ENCODE peak calls at places on chromosomes 7 and 10, in six cellular contexts. B is GM23248, Z is dorsolateral prefrontal cortex, Q is aorta, J is BJ, L is AG04450. Y is an unnamed sample. For H3K27me3, the result is how much of the 10 kb centered on the place peaks cover.

GRCh38 chr10:129511086-129511485 is 44.0 kb downstream of the MGMT start:
- DNase-seq in L (no peak), Q (no peak), B (no peak), Z (no peak), J (no peak), Y (no peak)

GRCh38 chr7:129948877-129949291 is 3.9 kb downstream of the UBE2H start:
- DNase-seq in B (peak), Z (peak), Q (peak), J (peak), L (peak), Y (peak)

GRCh38 chr10:122911889-122912484 is 1.6 kb downstream of the FAM24A start:
- DNase-seq in B (peak), Q (no peak), Z (no peak), L (no peak), J (no peak), Y (no peak)

GRCh38 chr10:99958287-99958686 is 51.5 kb downstream of the DNMBP start:
- DNase-seq in J (peak), L (no peak), B (peak), Q (no peak), Z (no peak), Y (no peak)

GRCh38 chr7:23654508-23654907 is 25.5 kb upstream of the FAM221A start:
- DNase-seq in Q (no peak), Z (no peak), J (no peak), B (peak), L (no peak), Y (no peak)

GRCh38 chr7:135716677-135717238 is 11.2 kb downstream of the SLC13A4 start:
- DNase-seq in L (peak), Z (no peak), B (peak), Q (no peak), J (peak), Y (no peak)

GRCh38 chr7:22597845-22598244 is 97.9 kb upstream of the STEAP1B start:
- DNase-seq in Z (no peak), L (no peak), J (no peak), Q (no peak), B (peak), Y (no peak)

GRCh38 chr7:26664735-26665420 is 199.5 kb downstream of the SKAP2 start:
- DNase-seq in Q (no peak), J (no peak), Z (no peak), L (no peak), B (peak), Y (no peak)

GRCh38 chr10:14621037-14621436 is 153.7 kb downstream of the FAM107B start:
- DNase-seq in B (no peak), Q (no peak), Z (no peak), L (no peak), J (no peak), Y (no peak)

GRCh38 chr7:24755541-24756416 is 1.5 kb downstream of the GSDME start:
- DNase-seq in Q (no peak), B (peak), L (peak), J (no peak), Z (no peak), Y (no peak)

GRCh38 chr7:104328308-104328969 is at the start of gene LHFPL3:
- DNase-seq in J (no peak), Z (peak), L (no peak), B (peak), Q (peak), Y (no peak)

GRCh38 chr7:138814806-138815332 is 16.9 kb upstream of the ATP6V0A4 start:
- DNase-seq in Q (no peak), J (no peak), L (no peak), Z (no peak), B (no peak), Y (no peak)

GRCh38 chr10:114683162-114683561 is 25.1 kb upstream of the ABLIM1 start:
- DNase-seq in B (no peak), Z (no peak), Q (no peak), L (no peak), J (no peak), Y (no peak)

GRCh38 chr10:104492349-104492940 is 138.8 kb downstream of the CFAP58 start:
- DNase-seq in Z (no peak), L (no peak), Q (no peak), B (peak), J (peak), Y (no peak)

GRCh38 chr7:43211276-43211675 is 98.8 kb downstream of the HECW1 start:
- DNase-seq in Z (no peak), B (peak), L (no peak), Q (no peak), J (no peak), Y (no peak)

GRCh38 chr7:123131140-123131539 is 68.6 kb downstream of the SLC13A1 start:
- DNase-seq in L (no peak), J (no peak), Z (no peak), Q (no peak), B (no peak), Y (no peak)

GRCh38 chr7:85830982-85831381 is 644.1 kb upstream of the SEMA3D start:
- DNase-seq in Z (no peak), L (no peak), J (no peak), B (no peak), Q (no peak), Y (no peak)

GRCh38 chr10:95790982-95791381 is 35.0 kb downstream of the ENTPD1 start:
- DNase-seq in Q (no peak), B (no peak), J (no peak), Z (no peak), L (no peak), Y (no peak)

GRCh38 chr7:149625947-149626392 is 128.4 kb upstream of the ZNF746 start:
- DNase-seq in L (no peak), Z (no peak), B (no peak), J (peak), Q (no peak), Y (no peak)

GRCh38 chr7:73833251-73833919 is 2.6 kb downstream of the CLDN4 start:
- DNase-seq in Q (no peak), J (no peak), L (no peak), Z (no peak), B (no peak), Y (no peak)

GRCh38 chr10:110644598-110645462 is 694 bp downstream of the RBM20 start:
- DNase-seq in Q (no peak), Z (no peak), J (no peak), L (no peak), B (no peak), Y (no peak)

GRCh38 chr10:117160567-117160966 is 22.5 kb upstream of the VAX1 start:
- DNase-seq in Q (no peak), L (no peak), J (no peak), B (no peak), Z (no peak), Y (no peak)
- H3K27me3 ChIP-seq in Q (under half), L (half or more), J (under half), B (half or more), Z (half or more), Y (half or more)

GRCh38 chr7:157516311-157516710 is 179.5 kb downstream of the DNAJB6 start:
- DNase-seq in B (no peak), Z (no peak), L (no peak), J (no peak), Q (peak), Y (no peak)

GRCh38 chr7:157516911-157517781 is 180.3 kb downstream of the DNAJB6 start:
- DNase-seq in J (no peak), L (no peak), Z (no peak), B (no peak), Q (peak), Y (no peak)

GRCh38 chr7:157519246-157519645 is 182.4 kb downstream of the DNAJB6 start:
- DNase-seq in Q (peak), Z (no peak), L (no peak), J (no peak), B (no peak), Y (no peak)

GRCh38 chr7:157518514-157519175 is 181.8 kb downstream of the DNAJB6 start:
- DNase-seq in Q (peak), Z (no peak), L (no peak), B (no peak), J (no peak), Y (no peak)

GRCh38 chr7:157517782-157518513 is 181.1 kb downstream of the DNAJB6 start:
- DNase-seq in J (no peak), Q (peak), Z (no peak), L (no peak), B (no peak), Y (no peak)
- H3K27me3 ChIP-seq in J (under half), Q (under half), Z (under half), L (under half), B (under half), Y (under half)

DNA sequence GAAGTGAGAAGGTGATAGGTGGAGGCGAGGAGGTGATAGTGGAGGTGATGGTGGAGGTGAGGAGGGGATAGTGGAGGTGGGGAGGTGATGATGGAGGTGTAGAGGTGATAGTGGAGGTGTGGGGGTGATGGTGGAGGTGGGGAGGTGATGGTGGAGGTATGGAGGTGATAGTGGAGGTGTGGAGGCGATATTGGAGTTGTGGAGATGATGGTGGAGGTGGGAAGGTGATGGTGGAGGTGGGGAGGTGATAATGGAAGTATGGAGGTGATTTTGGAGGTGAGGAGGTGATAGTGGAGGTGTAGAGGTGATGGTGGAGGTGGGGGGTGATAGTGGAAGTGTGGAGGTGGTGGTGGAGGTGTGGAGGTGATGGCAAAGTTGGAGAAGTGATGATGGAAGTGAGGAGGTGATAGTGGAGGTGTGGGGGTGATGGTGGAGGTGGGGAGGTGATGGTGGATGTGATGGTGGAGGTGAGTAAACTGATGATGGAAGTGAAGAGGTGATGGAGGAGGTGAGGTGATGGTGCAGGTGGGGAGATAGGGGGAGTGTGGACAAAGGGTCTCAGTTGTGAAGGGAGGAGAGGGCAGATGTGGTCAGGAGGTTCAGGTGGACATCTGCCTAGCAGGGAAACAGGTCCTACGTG is 36.6 kb downstream of the ADCY1 start:
- DNase-seq in B (no peak), Z (no peak), J (no peak), Q (peak), L (no peak), Y (no peak)
- H3K27me3 ChIP-seq in B (under half), Z (under half), J (under half), Q (under half), L (under half), Y (under half)

DNA sequence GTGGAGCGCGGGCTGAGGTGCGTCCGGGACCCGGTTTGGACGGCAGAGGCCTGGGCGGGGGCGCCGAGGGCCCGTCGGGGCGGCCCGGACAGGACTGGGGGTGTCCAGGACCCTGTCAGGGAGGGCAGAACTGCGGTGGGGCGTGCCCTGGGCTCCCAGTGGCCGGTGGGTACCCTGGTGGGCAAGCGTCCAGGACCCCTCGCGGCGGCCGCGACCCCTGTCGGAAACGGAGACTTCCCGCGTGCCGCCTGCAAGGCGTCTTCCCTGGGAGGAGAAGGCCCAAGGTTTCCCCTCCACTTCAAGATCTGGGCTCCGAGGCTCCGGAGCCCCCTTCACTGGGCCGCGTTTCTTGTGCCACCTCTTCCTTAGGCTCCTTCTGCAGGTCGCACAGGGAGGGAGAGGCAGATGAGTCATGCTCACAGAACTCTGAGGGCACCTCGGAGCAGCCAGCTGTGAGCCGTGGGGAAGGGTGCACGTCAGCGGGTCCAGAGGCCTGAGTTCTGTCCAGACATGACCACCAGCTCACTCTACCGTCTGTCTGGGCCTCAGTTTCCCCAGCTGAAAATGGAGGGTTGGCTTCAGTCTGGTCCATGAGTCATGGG is 536 bp downstream of the ALOX5 start:
- DNase-seq in Q (no peak), L (no peak), J (no peak), Z (no peak), B (peak), Y (no peak)
- H3K27me3 ChIP-seq in Q (under half), L (under half), J (under half), Z (under half), B (half or more), Y (under half)

DNA sequence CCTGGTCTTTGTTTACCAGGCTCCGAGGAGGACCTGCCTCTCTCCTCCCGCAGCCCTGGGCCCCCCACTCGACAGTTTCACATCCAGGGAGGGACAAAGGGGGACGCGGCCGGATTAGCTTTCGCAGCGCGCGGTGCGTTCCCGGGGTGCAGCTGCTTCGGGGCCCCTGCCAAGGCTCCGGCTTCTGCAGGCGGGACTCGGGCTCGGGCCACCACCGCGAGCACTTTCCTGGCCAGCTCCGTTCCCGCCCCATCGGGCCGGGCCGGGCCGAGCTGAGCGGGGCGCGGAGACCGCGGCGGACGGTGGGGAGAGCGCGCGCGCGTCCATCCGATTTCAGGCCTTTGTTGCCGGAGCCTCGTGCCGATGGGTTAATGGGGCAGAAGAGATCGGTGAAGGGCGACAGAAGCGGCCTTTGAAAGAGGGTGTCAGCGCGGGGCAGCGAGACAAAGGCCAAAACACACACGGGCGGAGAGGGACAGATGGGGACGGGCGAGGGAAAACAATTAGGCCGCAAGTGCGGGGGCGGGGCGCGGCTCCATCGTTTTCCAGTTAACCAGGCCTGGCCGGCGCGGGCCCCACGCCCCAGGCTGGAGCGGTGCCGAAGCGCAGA is 8.5 kb upstream of the UNCX start:
- DNase-seq in Q (no peak), Z (no peak), L (no peak), J (no peak), B (peak), Y (no peak)
- H3K27me3 ChIP-seq in Q (under half), Z (half or more), L (half or more), J (half or more), B (half or more), Y (half or more)

DNA sequence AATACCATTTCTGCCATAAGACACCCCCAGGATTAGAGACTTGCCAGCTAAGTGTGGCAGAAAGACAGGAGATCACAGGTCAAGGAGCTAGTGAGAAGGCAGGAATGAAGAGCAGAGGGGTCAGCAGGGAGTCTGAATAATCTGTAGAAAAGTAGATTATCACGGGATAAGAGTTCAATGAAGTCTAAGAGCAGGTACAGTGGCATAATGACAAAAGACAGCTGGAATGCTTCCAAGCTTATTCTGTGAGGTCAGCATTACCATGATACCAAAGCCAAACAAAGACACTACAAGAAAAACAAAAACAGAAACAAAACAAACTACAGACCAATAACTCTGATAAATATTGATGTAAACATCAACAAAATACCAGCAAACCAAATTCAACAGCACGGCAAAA is 20.8 kb downstream of the PILRA start:
- DNase-seq in Q (no peak), L (no peak), B (no peak), Z (no peak), J (no peak), Y (no peak)
- H3K27me3 ChIP-seq in Q (under half), L (half or more), B (under half), Z (under half), J (under half), Y (under half)

DNA sequence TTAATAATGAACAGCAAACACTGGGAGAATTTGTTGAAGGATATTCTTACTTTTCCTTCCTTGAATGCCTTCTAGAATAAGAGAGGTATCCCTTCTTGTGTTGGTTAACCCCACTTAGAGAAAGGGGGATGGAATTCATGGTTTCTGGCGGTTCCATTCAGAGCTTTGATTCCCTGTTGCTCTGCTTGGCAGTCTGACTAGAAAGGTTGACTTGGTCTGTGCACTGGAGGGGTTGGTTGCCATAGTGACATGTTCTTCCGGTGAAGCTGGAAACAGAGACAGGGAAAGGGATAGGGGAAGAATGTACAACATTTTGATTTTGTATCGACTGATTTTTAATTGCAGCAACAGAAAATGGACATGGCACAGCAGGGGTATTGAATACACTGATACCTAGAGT is 2.5 kb downstream of the TMEM178B start:
- DNase-seq in J (no peak), B (no peak), Q (no peak), Z (no peak), L (no peak), Y (no peak)
- H3K27me3 ChIP-seq in J (under half), B (under half), Q (under half), Z (under half), L (under half), Y (half or more)

DNA sequence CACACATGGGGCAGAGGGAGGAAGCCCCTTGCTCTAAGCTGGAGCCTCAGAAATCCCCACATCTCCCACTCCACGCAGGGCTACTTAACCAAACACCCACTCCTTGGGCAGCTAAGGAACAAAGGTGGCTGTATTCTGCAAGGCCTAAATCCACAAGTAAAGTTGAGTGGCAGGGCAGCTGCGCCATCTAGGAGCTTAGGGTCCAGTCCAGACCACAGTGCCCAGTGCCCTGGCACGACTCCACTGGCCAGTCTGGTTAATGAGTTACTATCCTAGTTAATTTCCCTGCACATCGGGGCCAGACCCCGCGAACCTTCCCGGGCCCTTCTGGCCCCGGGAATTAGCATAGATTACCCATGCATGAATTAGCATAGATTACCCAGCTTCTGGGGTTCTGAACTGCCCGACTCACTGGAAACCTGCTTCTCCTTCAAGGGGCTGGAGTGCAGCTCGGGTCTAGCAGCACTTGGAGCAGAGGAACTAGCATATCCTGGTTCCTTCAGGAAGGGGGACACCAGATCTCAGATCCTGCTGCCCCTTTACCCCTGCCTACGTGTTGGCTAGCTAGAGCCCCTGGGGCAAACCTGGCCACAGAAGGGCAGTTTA is 3.2 kb upstream of the EMX2 start:
- DNase-seq in Q (no peak), B (no peak), L (no peak), Z (no peak), J (no peak), Y (no peak)
- H3K27me3 ChIP-seq in Q (under half), B (under half), L (half or more), Z (half or more), J (under half), Y (half or more)

DNA sequence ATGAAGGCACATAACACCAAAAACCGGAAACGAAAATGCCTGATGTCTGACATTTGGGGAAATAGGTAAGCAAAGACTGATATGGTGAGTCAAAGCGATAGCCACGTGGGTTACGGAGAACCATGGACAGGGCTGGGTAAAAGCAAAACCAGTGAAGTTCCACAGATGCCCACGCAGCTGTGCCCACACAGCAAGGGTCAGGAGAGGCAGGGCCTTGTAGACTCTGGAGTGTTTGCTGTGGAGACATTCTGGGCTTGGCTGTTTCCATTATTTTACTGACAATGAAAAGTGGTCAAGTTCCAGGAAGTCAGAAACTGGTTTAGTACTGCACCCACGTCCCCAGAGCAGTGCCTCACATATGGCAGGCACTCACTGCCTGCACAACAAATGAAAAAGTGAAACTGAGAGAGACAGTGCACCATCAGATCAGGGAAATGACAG is 148.7 kb downstream of the ZMYND11 start:
- DNase-seq in L (no peak), B (no peak), Q (no peak), Z (no peak), J (no peak), Y (no peak)
- H3K27me3 ChIP-seq in L (under half), B (under half), Q (under half), Z (under half), J (under half), Y (under half)

Y was measured in suprapubic skin.